ENCODE peak calls at places on chromosome 22, in seven cellular contexts. S, C, Z, M, E, N and G are unnamed samples.

GRCh38 chr22:21816787-21817496 is 50.5 kb downstream of the MAPK1 start:
- DNase-seq in S (no peak), C (no peak), Z (peak; percentile 87), M (peak; percentile 86), E (peak; percentile 36), N (peak; percentile 94), G (no peak)

GRCh38 chr22:33785283-33785991 is 134.8 kb downstream of the LARGE1 start:
- DNase-seq in S (no peak), C (no peak), Z (peak; percentile 93), M (no peak), E (no peak), N (peak; percentile 34), G (no peak)

GRCh38 chr22:17549183-17549582 is 14.1 kb upstream of the SLC25A18 start:
- DNase-seq in S (no peak), C (no peak), Z (no peak), M (no peak), E (no peak), N (no peak), G (no peak)

GRCh38 chr22:23204541-23205157 is 24.3 kb downstream of the BCR start:
- DNase-seq in S (peak; percentile 67), C (no peak), Z (no peak), M (no peak), E (no peak), N (no peak), G (no peak)

GRCh38 chr22:42461511-42461910 is 29.3 kb upstream of the NFAM1 start:
- DNase-seq in S (no peak), C (no peak), Z (no peak), M (no peak), E (no peak), N (no peak), G (no peak)

GRCh38 chr22:22085702-22086500 is 103.3 kb upstream of the TOP3B start:
- DNase-seq in S (no peak), C (no peak), Z (no peak), M (no peak), E (peak; percentile 39), N (peak; percentile 13), G (no peak)

GRCh38 chr22:41021039-41021654 is 70.0 kb downstream of the RBX1 start:
- DNase-seq in S (peak; percentile 13), C (no peak), Z (peak; percentile 12), M (no peak), E (no peak), N (no peak), G (no peak)

GRCh38 chr22:36772451-36772850 is 3.5 kb downstream of the IFT27 start:
- DNase-seq in S (no peak), C (no peak), Z (no peak), M (no peak), E (no peak), N (no peak), G (no peak)

GRCh38 chr22:37314315-37315046 is 32.2 kb downstream of the CYTH4 start:
- DNase-seq in S (no peak), C (no peak), Z (no peak), M (no peak), E (no peak), N (no peak), G (no peak)

GRCh38 chr22:42901790-42902508 is 44.9 kb upstream of the ARFGAP3 start:
- DNase-seq in S (peak; percentile 50), C (no peak), Z (no peak), M (no peak), E (no peak), N (no peak), G (no peak)

GRCh38 chr22:23499845-23500500 is 80.1 kb downstream of the IGLL1 start:
- DNase-seq in S (no peak), C (no peak), Z (no peak), M (no peak), E (no peak), N (no peak), G (no peak)

GRCh38 chr22:16963189-16963945 is 44.7 kb downstream of the GAB4 start:
- DNase-seq in S (no peak), C (peak; percentile 62), Z (no peak), M (no peak), E (no peak), N (no peak), G (no peak)

GRCh38 chr22:47572443-47572842 is 810.0 kb downstream of the TBC1D22A start:
- DNase-seq in S (no peak), C (peak; percentile 27), Z (no peak), M (no peak), E (no peak), N (no peak), G (no peak)

GRCh38 chr22:20583471-20583922 is 76.1 kb downstream of the MED15 start:
- DNase-seq in S (no peak), C (no peak), Z (no peak), M (no peak), E (no peak), N (no peak), G (no peak)
- TF ChIP-seq CTCF in S (no peak), C (no peak), Z (peak; percentile 48), M (no peak), E (no peak), N (peak; percentile 51), G (no peak)

GRCh38 chr22:27684856-27685255 is 116.7 kb downstream of the MN1 start:
- DNase-seq in S (no peak), C (no peak), Z (no peak), M (no peak), E (no peak), N (no peak), G (no peak)

GRCh38 chr22:27679722-27680488 is 121.7 kb downstream of the MN1 start:
- DNase-seq in S (no peak), C (no peak), Z (no peak), M (no peak), E (no peak), N (no peak), G (no peak)

GRCh38 chr22:27680636-27681035 is 120.9 kb downstream of the MN1 start:
- DNase-seq in S (no peak), C (no peak), Z (no peak), M (no peak), E (no peak), N (no peak), G (no peak)

GRCh38 chr22:27681037-27681436 is 120.5 kb downstream of the MN1 start:
- DNase-seq in S (no peak), C (no peak), Z (no peak), M (no peak), E (no peak), N (no peak), G (no peak)

DNA sequence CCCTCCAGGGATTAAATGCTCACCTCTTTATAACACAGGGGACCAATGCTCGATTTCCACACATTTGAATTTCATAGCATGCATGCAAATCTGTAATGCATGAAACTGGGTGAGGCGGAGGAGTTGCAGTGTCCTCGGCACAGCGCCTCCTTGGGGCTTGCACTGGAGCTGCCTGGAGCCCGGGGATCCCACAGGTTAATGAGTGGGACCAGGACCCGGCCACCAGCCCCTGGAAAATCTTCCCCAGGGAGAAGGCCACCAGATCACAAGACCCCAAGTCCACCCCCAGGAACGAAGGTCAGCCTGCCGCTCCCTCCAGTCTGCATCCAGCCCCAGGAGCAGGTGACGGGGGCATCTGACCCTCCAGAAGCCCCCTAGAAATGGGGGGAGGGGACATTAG is 119.1 kb downstream of the MN1 start:
- DNase-seq in S (no peak), C (no peak), Z (no peak), M (no peak), E (no peak), N (no peak), G (peak; percentile 40)
- TF ChIP-seq CTCF in S (peak; percentile 24), C (peak; percentile 70), Z (peak; percentile 34), M (peak; percentile 35), E (no peak), N (peak; percentile 62), G (peak; percentile 54)

DNA sequence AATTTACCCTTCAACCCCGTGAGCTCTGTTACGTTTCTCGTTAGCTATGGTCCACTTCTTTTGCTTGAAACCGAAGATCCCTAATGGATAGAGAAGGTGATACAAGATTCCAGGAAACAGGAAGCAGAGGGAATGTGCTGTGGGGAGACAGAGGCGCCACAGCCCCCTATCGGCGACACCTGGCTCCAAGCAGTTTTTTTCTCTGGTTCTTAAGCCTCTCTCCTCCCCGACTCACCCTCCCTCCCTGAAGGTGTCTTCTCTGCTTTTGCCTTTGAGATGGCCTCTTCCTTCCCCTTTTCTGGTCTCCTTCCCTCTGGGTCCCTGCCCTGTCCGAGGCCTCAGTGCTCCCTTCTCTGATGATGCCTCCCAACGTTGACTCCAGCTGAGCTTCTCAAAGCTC is 14.2 kb upstream of the APOBEC3A start:
- DNase-seq in S (no peak), C (no peak), Z (no peak), M (no peak), E (no peak), N (no peak), G (no peak)
- TF ChIP-seq CTCF in S (no peak), C (no peak), Z (no peak), M (no peak), E (no peak), N (peak; percentile 8), G (no peak)

DNA sequence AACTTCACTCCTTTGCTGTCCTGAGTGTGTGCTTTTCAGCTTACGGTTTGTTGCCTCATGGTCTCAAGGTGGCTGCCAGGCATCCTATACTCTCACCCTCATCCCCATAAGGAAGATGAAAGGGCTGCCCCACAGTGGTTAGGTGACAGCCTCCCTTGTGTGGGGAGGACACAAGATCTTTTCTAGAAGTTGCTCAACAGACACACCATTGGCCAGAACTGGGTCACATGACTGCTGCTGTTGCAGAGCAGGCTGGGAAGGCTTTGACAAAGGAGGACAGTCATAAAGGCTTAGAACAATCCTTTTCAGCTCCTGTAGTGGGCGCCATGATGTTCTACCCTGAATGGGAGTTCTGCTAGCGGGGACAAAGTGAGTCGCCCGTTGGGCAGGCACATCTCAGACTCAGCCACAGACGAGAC is 69.7 kb upstream of the RASD2 start:
- DNase-seq in S (no peak), C (no peak), Z (no peak), M (no peak), E (no peak), N (no peak), G (no peak)
- TF ChIP-seq CTCF in S (no peak), C (no peak), Z (no peak), M (no peak), E (no peak), N (peak; percentile 31), G (no peak)

DNA sequence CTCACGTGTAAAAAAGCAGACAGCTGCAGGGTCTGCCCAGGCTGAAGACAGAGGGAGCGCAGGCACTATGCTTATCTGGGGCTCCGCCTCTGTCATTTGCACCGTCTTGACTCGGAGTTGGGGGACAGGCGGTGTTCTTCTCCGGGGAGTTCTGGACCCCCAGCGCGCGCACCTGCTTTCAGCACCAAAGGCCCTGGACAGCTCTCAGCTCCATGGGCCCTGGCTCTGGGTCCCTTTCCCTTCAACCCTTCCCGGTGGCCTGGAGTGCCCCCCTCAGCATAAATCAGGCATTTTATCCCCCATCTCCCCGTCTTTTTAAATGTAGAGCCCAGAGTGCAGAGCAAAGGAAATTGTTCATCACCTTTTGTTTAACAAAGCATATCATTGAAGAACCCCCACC is 1.5 kb downstream of the SEZ6L start:
- DNase-seq in S (peak; percentile 17), C (no peak), Z (no peak), M (no peak), E (no peak), N (no peak), G (peak; percentile 30)
- TF ChIP-seq CTCF in S (no peak), C (peak; percentile 43), Z (no peak), M (no peak), E (no peak), N (no peak), G (peak; percentile 28)

GRCh38 chr22:20021196-20022181 is 579 bp downstream of the TANGO2 start:
- DNase-seq in S (peak; percentile 72), C (no peak), Z (no peak), M (no peak), E (peak; percentile 49), N (peak; percentile 73), G (no peak)
- TF ChIP-seq CTCF in S (no peak), C (no peak), Z (no peak), M (no peak), E (no peak), N (no peak), G (no peak)